ENCODE peak calls at places on chromosomes 16 and 17, in nine cellular contexts. Z is CD4-positive, alpha-beta T cell; J is neural crest cell; O is Calu3; P is A549; L is GM10248; V is B cell; H is Caco-2; G is neural progenitor cell. E is an unnamed sample.
A peak's percentile ranks its signal among the peaks of the same experiment; 100 is the strongest.

GRCh38 chr16:5323284-5323683 is 225.7 kb upstream of the EEF2KMT start:
- DNase-seq in V (no peak), J (no peak), G (peak; percentile 38), Z (no peak), H (no peak), P (no peak), O (no peak), L (no peak), E (peak; percentile 10)

GRCh38 chr17:81194941-81195901 is 27.5 kb downstream of the CEP131 start:
- DNase-seq in P (no peak), V (no peak), Z (no peak), L (no peak), G (no peak), J (no peak), H (no peak), O (no peak), E (no peak)

GRCh38 chr17:16215965-16216316 is 607 bp upstream of the NCOR1 start:
- DNase-seq in J (no peak), G (no peak), H (peak; percentile 48), Z (no peak), L (peak; percentile 38), V (no peak), P (no peak), O (no peak), E (no peak)

GRCh38 chr16:57316390-57317017 is 32.0 kb upstream of the PLLP start:
- DNase-seq in V (no peak), J (no peak), G (no peak), P (peak; percentile 47), H (no peak), L (no peak), O (no peak), Z (no peak), E (no peak)

GRCh38 chr17:80382956-80383355 is 32.0 kb upstream of the ENDOV start:
- DNase-seq in O (no peak), G (no peak), Z (no peak), J (no peak), V (no peak), P (no peak), L (no peak), H (peak; percentile 2), E (no peak)

GRCh38 chr17:30236297-30236624 is 764 bp upstream of the SLC6A4 start:
- DNase-seq in O (no peak), V (no peak), J (no peak), P (no peak), L (no peak), G (no peak), H (no peak), Z (no peak), E (no peak)

GRCh38 chr17:68344701-68345136 is 53.4 kb downstream of the ARSG start:
- DNase-seq in J (no peak), V (no peak), L (no peak), G (peak; percentile 69), Z (peak; percentile 27), O (no peak), H (no peak), P (no peak), E (no peak)

GRCh38 chr16:87361916-87362619 is 21.5 kb downstream of the FBXO31 start:
- DNase-seq in P (no peak), G (no peak), V (no peak), J (no peak), O (no peak), Z (no peak), L (no peak), H (no peak), E (no peak)

GRCh38 chr16:11972128-11972527 is 4.4 kb upstream of the SNX29 start:
- DNase-seq in L (no peak), H (no peak), G (no peak), J (no peak), O (peak; percentile 38), P (no peak), V (no peak), Z (no peak), E (no peak)

GRCh38 chr16:9159839-9160550 is 68.6 kb downstream of the HAPSTR1 start:
- DNase-seq in O (peak; percentile 89), Z (no peak), H (peak; percentile 70), G (peak; percentile 82), J (peak; percentile 63), L (peak; percentile 61), P (peak; percentile 62), V (no peak), E (peak; percentile 77)

GRCh38 chr16:67181346-67181745 is 2.4 kb downstream of the MATCAP1 start:
- DNase-seq in O (no peak), H (no peak), Z (no peak), P (no peak), V (no peak), L (no peak), J (no peak), G (no peak), E (no peak)

GRCh38 chr16:17227278-17227677 is 243.5 kb downstream of the XYLT1 start:
- DNase-seq in P (no peak), V (no peak), O (peak; percentile 69), G (no peak), H (peak; percentile 51), Z (no peak), J (no peak), L (no peak), E (no peak)

GRCh38 chr17:40818343-40818732 is 4.1 kb downstream of the KRT10 start:
- DNase-seq in J (no peak), O (no peak), G (no peak), H (no peak), P (no peak), Z (no peak), V (no peak), L (no peak), E (no peak)

GRCh38 chr17:8220783-8221662 is 10.6 kb upstream of the AURKB start:
- DNase-seq in V (peak; percentile 87), P (peak; percentile 91), H (peak; percentile 83), G (peak; percentile 94), O (peak; percentile 89), J (peak; percentile 94), L (peak; percentile 70), Z (peak; percentile 90), E (peak; percentile 92)

GRCh38 chr17:44324092-44324570 is 492 bp downstream of the SLC25A39 start:
- DNase-seq in V (no peak), P (no peak), Z (no peak), G (peak; percentile 53), L (no peak), J (no peak), H (no peak), O (peak; percentile 58), E (no peak)

GRCh38 chr17:59371426-59372099 is 40.1 kb downstream of the YPEL2 start:
- DNase-seq in Z (no peak), V (no peak), O (no peak), J (no peak), H (no peak), L (no peak), G (no peak), P (no peak), E (no peak)

GRCh38 chr16:67531247-67531646 is 2.6 kb downstream of the RIPOR1 start:
- DNase-seq in Z (no peak), P (no peak), J (no peak), H (no peak), G (no peak), O (no peak), V (peak; percentile 72), L (peak; percentile 27), E (no peak)

GRCh38 chr16:84827131-84827574 is 7.4 kb downstream of the CRISPLD2 start:
- DNase-seq in H (no peak), J (no peak), V (no peak), Z (no peak), L (no peak), O (no peak), P (no peak), G (no peak), E (no peak)

DNA sequence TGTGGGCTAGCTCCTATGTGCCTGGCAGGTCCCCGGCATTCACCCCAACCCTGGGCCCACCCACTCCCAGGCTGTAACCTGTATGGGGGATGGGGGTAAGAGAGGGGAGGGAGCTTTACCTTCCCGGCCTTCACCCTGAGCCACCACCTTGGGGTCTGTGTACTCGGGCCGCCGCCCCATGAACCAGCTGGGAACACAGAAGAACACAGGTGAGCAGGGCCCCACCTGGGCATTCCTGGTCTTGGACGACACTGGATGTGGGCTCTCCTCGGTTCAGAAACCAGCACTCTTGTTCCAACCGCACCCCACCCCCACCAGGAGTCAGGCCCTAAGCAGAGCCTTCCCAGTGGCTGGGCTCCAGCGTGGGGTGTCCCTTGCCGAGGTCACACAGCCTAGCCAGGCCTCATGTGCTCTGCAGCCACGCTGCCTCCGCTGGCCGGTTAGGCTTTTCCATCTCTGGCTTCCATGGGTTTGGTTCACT is 18.8 kb downstream of the B9D1 start:
- DNase-seq in V (no peak), Z (no peak), G (no peak), O (no peak), J (no peak), H (peak; percentile 37), L (no peak), P (no peak), E (no peak)
- TF ChIP-seq CTCF in V (no peak), Z (no peak), G (peak; percentile 8), O (no peak), J (no peak), H (no peak), L (no peak), P (no peak), E (no peak)

GRCh38 chr16:23048164-23048563 is 101.1 kb downstream of the USP31 start:
- DNase-seq in J (no peak), H (no peak), V (no peak), O (no peak), Z (no peak), L (no peak), G (no peak), P (peak; percentile 18), E (no peak)
- TF ChIP-seq CTCF in J (no peak), H (no peak), V (no peak), O (no peak), Z (no peak), L (no peak), G (peak; percentile 17), P (no peak), E (no peak)

GRCh38 chr17:77310336-77310735 is 169.6 kb downstream of the SEC14L1 start:
- DNase-seq in P (no peak), J (no peak), O (no peak), L (no peak), Z (no peak), H (no peak), G (no peak), V (no peak), E (no peak)
- TF ChIP-seq CTCF in P (no peak), J (no peak), O (no peak), L (no peak), Z (no peak), H (no peak), G (no peak), V (no peak), E (no peak)

DNA sequence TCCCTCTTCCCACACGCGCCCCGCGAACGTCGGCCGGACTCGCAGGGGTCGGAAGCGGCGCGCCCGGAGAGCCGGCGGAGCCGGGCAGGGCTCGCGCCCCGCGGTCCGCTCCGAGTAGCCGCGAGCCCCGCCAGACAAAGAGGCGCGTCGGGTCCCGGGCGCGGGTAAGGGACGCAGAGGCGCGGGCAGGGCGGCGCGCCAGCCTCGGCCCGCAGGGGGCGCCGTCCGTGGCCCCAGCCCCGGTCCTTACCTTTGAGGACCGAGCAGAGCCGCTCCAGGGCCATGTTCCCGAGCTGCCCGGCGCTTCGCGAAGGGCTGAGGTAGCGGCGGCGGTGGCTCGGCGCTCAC is 442 bp downstream of the NETO2 start:
- DNase-seq in V (peak; percentile 56), L (peak; percentile 88), Z (peak; percentile 37), P (peak; percentile 73), O (peak; percentile 90), J (peak; percentile 68), G (peak; percentile 89), H (peak; percentile 67), E (peak; percentile 76)
- TF ChIP-seq CTCF in V (peak; percentile 82), L (peak; percentile 87), Z (no peak), P (peak; percentile 83), O (peak; percentile 94), J (peak; percentile 89), G (peak; percentile 76), H (peak; percentile 31), E (peak; percentile 56)

GRCh38 chr16:70254965-70255286 is 3.2 kb upstream of the EXOSC6 start:
- DNase-seq in V (no peak), P (no peak), Z (no peak), O (no peak), L (no peak), G (no peak), H (no peak), J (no peak), E (no peak)
- TF ChIP-seq CTCF in V (no peak), P (no peak), Z (no peak), O (no peak), L (no peak), G (no peak), H (no peak), J (no peak), E (no peak)